ENCODE peak calls at places on chromosomes 13 and 19, in seven cellular contexts. One of them, this sample, is unnamed.

GRCh38 chr13:46698015-46698414 is 98.9 kb downstream of the ESD start:
- DNase-seq in NCI-H2029 treated with DMSO at 0.1 percent for 48 hours: no peak
- DNase-seq in nucleus accumbens: no peak
- DNase-seq in HFFc6: no peak
- DNase-seq in T1000: no peak
- DNase-seq in LNCaP clone FGC: no peak
- DNase-seq in KBM-7: no peak
- DNase-seq in this sample: no peak

GRCh38 chr13:98746968-98747367 is 5.5 kb downstream of the SLC15A1 start:
- DNase-seq in NCI-H2029 treated with DMSO at 0.1 percent for 48 hours: no peak
- DNase-seq in nucleus accumbens: no peak
- DNase-seq in HFFc6: peak
- DNase-seq in T1000: no peak
- DNase-seq in LNCaP clone FGC: no peak
- DNase-seq in KBM-7: no peak
- DNase-seq in this sample: no peak

GRCh38 chr13:21971662-21972635 is 301.1 kb downstream of the FGF9 start:
- DNase-seq in NCI-H2029 treated with DMSO at 0.1 percent for 48 hours: no peak
- DNase-seq in nucleus accumbens: no peak
- DNase-seq in HFFc6: no peak
- DNase-seq in T1000: no peak
- DNase-seq in LNCaP clone FGC: no peak
- DNase-seq in KBM-7: no peak
- DNase-seq in this sample: no peak

GRCh38 chr13:110327036-110327790 is 20.1 kb downstream of the COL4A2 start:
- DNase-seq in NCI-H2029 treated with DMSO at 0.1 percent for 48 hours: peak
- DNase-seq in nucleus accumbens: no peak
- DNase-seq in HFFc6: no peak
- DNase-seq in T1000: no peak
- DNase-seq in LNCaP clone FGC: no peak
- DNase-seq in KBM-7: no peak
- DNase-seq in this sample: no peak

GRCh38 chr19:1873524-1874473 is 10.4 kb upstream of the KLF16 start:
- DNase-seq in NCI-H2029 treated with DMSO at 0.1 percent for 48 hours: peak
- DNase-seq in nucleus accumbens: no peak
- DNase-seq in HFFc6: no peak
- DNase-seq in T1000: no peak
- DNase-seq in LNCaP clone FGC: no peak
- DNase-seq in KBM-7: peak
- DNase-seq in this sample: no peak

GRCh38 chr19:13004273-13004672 is 9.0 kb downstream of the NFIX start:
- DNase-seq in NCI-H2029 treated with DMSO at 0.1 percent for 48 hours: no peak
- DNase-seq in nucleus accumbens: no peak
- DNase-seq in HFFc6: no peak
- DNase-seq in T1000: no peak
- DNase-seq in LNCaP clone FGC: no peak
- DNase-seq in KBM-7: no peak
- DNase-seq in this sample: no peak

GRCh38 chr19:6730153-6730804 is 7.1 kb downstream of the GPR108 start:
- DNase-seq in NCI-H2029 treated with DMSO at 0.1 percent for 48 hours: no peak
- DNase-seq in nucleus accumbens: no peak
- DNase-seq in HFFc6: no peak
- DNase-seq in T1000: no peak
- DNase-seq in LNCaP clone FGC: no peak
- DNase-seq in KBM-7: no peak
- DNase-seq in this sample: no peak

GRCh38 chr13:113934576-113934975 is 39.3 kb downstream of the C13orf46 start:
- DNase-seq in NCI-H2029 treated with DMSO at 0.1 percent for 48 hours: no peak
- DNase-seq in nucleus accumbens: no peak
- DNase-seq in HFFc6: no peak
- DNase-seq in T1000: no peak
- DNase-seq in LNCaP clone FGC: no peak
- DNase-seq in KBM-7: no peak
- DNase-seq in this sample: no peak

GRCh38 chr13:46893820-46894533 is 2.9 kb downstream of the HTR2A start:
- DNase-seq in NCI-H2029 treated with DMSO at 0.1 percent for 48 hours: no peak
- DNase-seq in nucleus accumbens: peak
- DNase-seq in HFFc6: no peak
- DNase-seq in T1000: peak
- DNase-seq in LNCaP clone FGC: no peak
- DNase-seq in KBM-7: peak
- DNase-seq in this sample: no peak

GRCh38 chr13:45257638-45258338 is 56.9 kb upstream of the KCTD4 start:
- DNase-seq in NCI-H2029 treated with DMSO at 0.1 percent for 48 hours: no peak
- DNase-seq in nucleus accumbens: no peak
- DNase-seq in HFFc6: peak
- DNase-seq in T1000: no peak
- DNase-seq in LNCaP clone FGC: no peak
- DNase-seq in KBM-7: no peak
- DNase-seq in this sample: no peak

GRCh38 chr13:25679936-25680335 is 308.2 kb downstream of the ATP8A2 start:
- DNase-seq in NCI-H2029 treated with DMSO at 0.1 percent for 48 hours: no peak
- DNase-seq in nucleus accumbens: no peak
- DNase-seq in HFFc6: no peak
- DNase-seq in T1000: no peak
- DNase-seq in LNCaP clone FGC: no peak
- DNase-seq in KBM-7: no peak
- DNase-seq in this sample: no peak

GRCh38 chr13:58452123-58452623 is 820.6 kb downstream of the PCDH17 start:
- DNase-seq in NCI-H2029 treated with DMSO at 0.1 percent for 48 hours: no peak
- DNase-seq in nucleus accumbens: no peak
- DNase-seq in HFFc6: no peak
- DNase-seq in T1000: no peak
- DNase-seq in LNCaP clone FGC: no peak
- DNase-seq in KBM-7: no peak
- DNase-seq in this sample: no peak

GRCh38 chr19:12913871-12914690 is 5.0 kb downstream of the SYCE2 start:
- DNase-seq in NCI-H2029 treated with DMSO at 0.1 percent for 48 hours: peak
- DNase-seq in nucleus accumbens: no peak
- DNase-seq in HFFc6: no peak
- DNase-seq in T1000: no peak
- DNase-seq in LNCaP clone FGC: no peak
- DNase-seq in KBM-7: peak
- DNase-seq in this sample: no peak

GRCh38 chr13:86109107-86109506 is 309.9 kb upstream of the SLITRK6 start:
- DNase-seq in NCI-H2029 treated with DMSO at 0.1 percent for 48 hours: no peak
- DNase-seq in nucleus accumbens: no peak
- DNase-seq in HFFc6: no peak
- DNase-seq in T1000: no peak
- DNase-seq in LNCaP clone FGC: no peak
- DNase-seq in KBM-7: no peak
- DNase-seq in this sample: no peak

GRCh38 chr19:48390188-48391099 is 907 bp downstream of the KDELR1 start:
- DNase-seq in NCI-H2029 treated with DMSO at 0.1 percent for 48 hours: no peak
- DNase-seq in nucleus accumbens: no peak
- DNase-seq in HFFc6: peak
- DNase-seq in T1000: peak
- DNase-seq in LNCaP clone FGC: no peak
- DNase-seq in KBM-7: peak
- DNase-seq in this sample: no peak

This sample was measured in skeletal muscle cell.